ENCODE peak calls at places on chromosomes 4 and X, in nine cellular contexts. I, P, H, M, W, S, Q, O and N are unnamed samples.

GRCh38 chr4:107600993-107601392 is 119.0 kb downstream of the PAPSS1 start:
- DNase-seq in I (no peak), P (no peak), H (no peak), M (no peak), W (no peak), S (no peak), Q (no peak), O (no peak), N (no peak)

GRCh38 chr4:827209-828081 is 1.5 kb upstream of the CPLX1 start:
- DNase-seq in I (no peak), P (no peak), H (no peak), M (no peak), W (no peak), S (no peak), Q (no peak), O (no peak), N (no peak)

GRCh38 chrX:139930923-139931645 is 1.8 kb downstream of the ATP11C start:
- DNase-seq in I (no peak), P (peak), H (peak), M (no peak), W (peak), S (no peak), Q (peak), O (no peak), N (no peak)

GRCh38 chrX:635428-636192 is 5.0 kb downstream of the SHOX start:
- DNase-seq in I (peak), P (no peak), H (no peak), M (no peak), W (no peak), S (no peak), Q (no peak), O (no peak), N (no peak)

GRCh38 chr4:122010610-122011009 is 58.8 kb upstream of the TRPC3 start:
- DNase-seq in I (no peak), P (peak), H (no peak), M (no peak), W (no peak), S (no peak), Q (no peak), O (no peak), N (no peak)

GRCh38 chr4:114209589-114209988 is 230.1 kb upstream of the ARSJ start:
- DNase-seq in I (no peak), P (no peak), H (no peak), M (no peak), W (no peak), S (no peak), Q (no peak), O (no peak), N (no peak)

GRCh38 chr4:52250124-52250523 is 199.0 kb downstream of the SPATA18 start:
- DNase-seq in I (no peak), P (no peak), H (peak), M (peak), W (no peak), S (no peak), Q (no peak), O (peak), N (no peak)

GRCh38 chr4:60744767-60745166 is 455.4 kb upstream of the ADGRL3 start:
- DNase-seq in I (peak), P (no peak), H (no peak), M (no peak), W (no peak), S (no peak), Q (no peak), O (no peak), N (no peak)

GRCh38 chr4:182549386-182549785 is 306.2 kb downstream of the TENM3 start:
- DNase-seq in I (no peak), P (no peak), H (no peak), M (no peak), W (no peak), S (no peak), Q (no peak), O (no peak), N (no peak)

GRCh38 chrX:65601530-65602281 is 65.7 kb upstream of the MSN start:
- DNase-seq in I (peak), P (no peak), H (peak), M (peak), W (peak), S (peak), Q (peak), O (peak), N (no peak)

GRCh38 chrX:12007881-12008280 is 130.4 kb upstream of the FRMPD4 start:
- DNase-seq in I (peak), P (peak), H (peak), M (no peak), W (no peak), S (peak), Q (no peak), O (no peak), N (peak)

GRCh38 chr4:2830632-2831610 is 12.7 kb upstream of the ADD1 start:
- DNase-seq in I (no peak), P (no peak), H (no peak), M (no peak), W (no peak), S (no peak), Q (no peak), O (no peak), N (no peak)

GRCh38 chr4:85798011-85798770 is 323.2 kb downstream of the ARHGAP24 start:
- DNase-seq in I (no peak), P (no peak), H (peak), M (no peak), W (peak), S (no peak), Q (no peak), O (no peak), N (no peak)

GRCh38 chr4:150315691-150316090 is 237.4 kb downstream of the DCLK2 start:
- DNase-seq in I (no peak), P (no peak), H (no peak), M (no peak), W (no peak), S (no peak), Q (no peak), O (no peak), N (no peak)

GRCh38 chr4:189096108-189096507 is 844.6 kb upstream of the FRG1 start:
- DNase-seq in I (no peak), P (no peak), H (no peak), M (no peak), W (no peak), S (no peak), Q (no peak), O (no peak), N (no peak)

GRCh38 chrX:120791013-120791643 is 84.5 kb downstream of the CT47B1 start:
- DNase-seq in I (peak), P (no peak), H (peak), M (peak), W (no peak), S (peak), Q (no peak), O (peak), N (no peak)

GRCh38 chr4:176188654-176189053 is 6.7 kb downstream of the SPATA4 start:
- DNase-seq in I (no peak), P (no peak), H (no peak), M (no peak), W (no peak), S (no peak), Q (no peak), O (no peak), N (no peak)

GRCh38 chr4:86565641-86566040 is 28.5 kb upstream of the PTPN13 start:
- DNase-seq in I (no peak), P (no peak), H (peak), M (no peak), W (peak), S (no peak), Q (no peak), O (no peak), N (no peak)

GRCh38 chr4:86664959-86665358 is 70.8 kb downstream of the PTPN13 start:
- DNase-seq in I (peak), P (no peak), H (no peak), M (no peak), W (no peak), S (peak), Q (no peak), O (no peak), N (no peak)

GRCh38 chrX:14964500-14964899 is 91.3 kb downstream of the MOSPD2 start:
- DNase-seq in I (peak), P (no peak), H (no peak), M (no peak), W (no peak), S (peak), Q (no peak), O (no peak), N (no peak)

GRCh38 chr4:56680266-56680665 is 830 bp downstream of the HOPX start:
- DNase-seq in I (no peak), P (no peak), H (no peak), M (no peak), W (no peak), S (no peak), Q (no peak), O (no peak), N (no peak)

GRCh38 chr4:3386486-3386885 is 55.3 kb upstream of the HGFAC start:
- DNase-seq in I (no peak), P (peak), H (no peak), M (no peak), W (no peak), S (no peak), Q (no peak), O (no peak), N (no peak)

GRCh38 chrX:150581093-150581775 is 12.8 kb downstream of the MTM1 start:
- DNase-seq in I (peak), P (peak), H (no peak), M (no peak), W (no peak), S (no peak), Q (no peak), O (no peak), N (no peak)

GRCh38 chr4:22897520-22898108 is 204.9 kb downstream of the GBA3 start:
- DNase-seq in I (peak), P (peak), H (peak), M (no peak), W (peak), S (no peak), Q (no peak), O (no peak), N (no peak)

GRCh38 chrX:41502004-41502403 is 54.9 kb downstream of the NYX start:
- DNase-seq in I (no peak), P (no peak), H (no peak), M (no peak), W (no peak), S (no peak), Q (no peak), O (no peak), N (no peak)

GRCh38 chr4:25861951-25862410 is 807 bp downstream of the SEL1L3 start:
- DNase-seq in I (no peak), P (peak), H (peak), M (no peak), W (peak), S (no peak), Q (peak), O (peak), N (no peak)

GRCh38 chrX:118355225-118355920 is 9.5 kb downstream of the WDR44 start:
- DNase-seq in I (no peak), P (no peak), H (peak), M (no peak), W (no peak), S (no peak), Q (no peak), O (no peak), N (no peak)

GRCh38 chr4:121669163-121669550 is 27.6 kb downstream of the ANXA5 start:
- DNase-seq in I (peak), P (no peak), H (no peak), M (no peak), W (no peak), S (no peak), Q (no peak), O (no peak), N (no peak)

GRCh38 chr4:25650271-25650670 is 5.4 kb upstream of the SLC34A2 start:
- DNase-seq in I (no peak), P (no peak), H (no peak), M (no peak), W (no peak), S (no peak), Q (no peak), O (no peak), N (no peak)

GRCh38 chr4:177229331-177229730 is 80.3 kb upstream of the NEIL3 start:
- DNase-seq in I (no peak), P (no peak), H (peak), M (no peak), W (no peak), S (no peak), Q (no peak), O (no peak), N (no peak)

GRCh38 chr4:136495076-136495475 is 1037.2 kb downstream of the PCDH18 start:
- DNase-seq in I (no peak), P (no peak), H (no peak), M (no peak), W (no peak), S (no peak), Q (no peak), O (no peak), N (no peak)

GRCh38 chr4:155411546-155411945 is 34.8 kb upstream of the MAP9 start:
- DNase-seq in I (no peak), P (no peak), H (no peak), M (no peak), W (no peak), S (no peak), Q (no peak), O (no peak), N (no peak)

GRCh38 chr4:123536225-123536624 is 139.6 kb downstream of the SPRY1 start:
- DNase-seq in I (no peak), P (no peak), H (peak), M (no peak), W (peak), S (no peak), Q (no peak), O (no peak), N (no peak)

GRCh38 chrX:43551590-43551989 is 104.5 kb upstream of the MAOA start:
- DNase-seq in I (no peak), P (no peak), H (no peak), M (no peak), W (no peak), S (no peak), Q (no peak), O (peak), N (no peak)

GRCh38 chr4:109495514-109495913 is 61.9 kb downstream of the SEC24B start:
- DNase-seq in I (no peak), P (no peak), H (no peak), M (no peak), W (no peak), S (no peak), Q (no peak), O (no peak), N (no peak)

GRCh38 chrX:37652053-37652452 is 33.5 kb upstream of the XK start:
- DNase-seq in I (no peak), P (no peak), H (no peak), M (no peak), W (no peak), S (no peak), Q (no peak), O (no peak), N (no peak)

GRCh38 chr4:100414016-100414790 is 103.6 kb downstream of the EMCN start:
- DNase-seq in I (peak), P (no peak), H (no peak), M (no peak), W (no peak), S (no peak), Q (no peak), O (no peak), N (no peak)

GRCh38 chr4:144714166-144714565 is 68.2 kb downstream of the HHIP start:
- DNase-seq in I (no peak), P (peak), H (no peak), M (no peak), W (no peak), S (no peak), Q (no peak), O (no peak), N (no peak)